ENCODE peak calls at places on chromosomes 11 and 22, in ten cellular contexts. P is activated CD8-positive, alpha-beta memory T cell treated with anti-CD3 and anti-CD28 coated beads for 48 hours; I is MM.1S; B is hippocampal formation; Q is SW480; H is left cardiac atrium; Y is adrenal gland; F is stromal cell of bone marrow; K is putamen; T is PC-3. A is an unnamed sample.

GRCh38 chr11:57490456-57491248 is 24.9 kb downstream of the SLC43A1 start:
- DNase-seq in B (no peak), F (no peak), T (peak), Y (no peak), K (no peak), P (no peak), I (no peak), H (no peak), Q (no peak), A (no peak)

GRCh38 chr11:74720596-74721478 is 10.4 kb downstream of the CHRDL2 start:
- DNase-seq in Y (no peak), F (no peak), K (peak), H (peak), P (no peak), Q (no peak), B (no peak), T (no peak), I (no peak), A (no peak)

GRCh38 chr11:111837366-111837891 is 34.0 kb downstream of the ALG9 start:
- DNase-seq in T (no peak), H (no peak), B (no peak), K (no peak), Q (no peak), P (no peak), F (no peak), I (no peak), Y (no peak), A (no peak)

GRCh38 chr11:12288212-12288933 is 89.0 kb upstream of the PARVA start:
- DNase-seq in F (peak), Y (peak), K (peak), T (peak), B (peak), H (peak), P (no peak), I (peak), Q (peak), A (peak)

GRCh38 chr11:117232022-117232878 is at the start of the genes PCSK7 and RNF214:
- DNase-seq in F (no peak), H (peak), T (peak), P (peak), K (peak), B (peak), I (peak), Q (peak), Y (peak), A (peak)

GRCh38 chr11:57344826-57345225 is 6.7 kb downstream of the P2RX3 start:
- DNase-seq in B (no peak), F (no peak), H (no peak), T (no peak), Y (no peak), I (no peak), Q (no peak), P (no peak), K (no peak), A (no peak)

GRCh38 chr11:47257518-47258316 is at the start of gene NR1H3:
- DNase-seq in B (no peak), T (peak), K (no peak), Q (peak), H (peak), P (no peak), I (no peak), Y (peak), F (peak), A (no peak)

GRCh38 chr11:47280860-47281259 is 10.9 kb downstream of the MADD start:
- DNase-seq in B (no peak), Q (no peak), P (no peak), H (no peak), F (no peak), Y (no peak), I (no peak), T (no peak), K (no peak), A (no peak)

GRCh38 chr11:19460718-19461405 is 220.1 kb upstream of the E2F8 start:
- DNase-seq in Y (no peak), T (no peak), H (peak), Q (no peak), I (no peak), B (peak), P (no peak), K (no peak), F (peak), A (no peak)

GRCh38 chr11:46961041-46961440 is 24.5 kb downstream of the CSTPP1 start:
- DNase-seq in P (no peak), Q (no peak), Y (no peak), F (no peak), I (no peak), B (no peak), K (no peak), T (no peak), H (no peak), A (no peak)

GRCh38 chr11:27864046-27865025 is 164.1 kb upstream of the BDNF start:
- DNase-seq in P (no peak), Y (no peak), H (no peak), F (no peak), T (no peak), B (no peak), I (no peak), Q (no peak), K (no peak), A (no peak)

GRCh38 chr22:47053865-47054185 is 291.4 kb downstream of the TBC1D22A start:
- DNase-seq in H (no peak), P (no peak), F (peak), K (no peak), T (peak), I (no peak), Q (no peak), B (peak), Y (no peak), A (no peak)

GRCh38 chr11:2131371-2132228 is 7.6 kb downstream of the IGF2 start:
- DNase-seq in K (no peak), F (no peak), T (no peak), I (no peak), Y (no peak), P (no peak), H (no peak), Q (no peak), B (no peak), A (no peak)

GRCh38 chr11:72759468-72759867 is 7.3 kb upstream of the ARAP1 start:
- DNase-seq in K (no peak), F (no peak), Q (peak), T (no peak), P (no peak), B (no peak), I (no peak), Y (no peak), H (no peak), A (no peak)

GRCh38 chr11:57514538-57515331 is 767 bp downstream of the SLC43A1 start:
- DNase-seq in B (no peak), F (no peak), K (no peak), H (peak), Q (peak), Y (peak), I (no peak), P (peak), T (peak), A (no peak)